ENCODE peak calls at places on chromosome 1, in eight cellular contexts. H, R, N, Z, S, Y, M and F are unnamed samples. For H3K4me1, the result is how much of the 10 kb centered on the place peaks cover.

GRCh38 chr1:207202480-207202879 is 98.4 kb downstream of the C4BPA start:
- DNase-seq in R (no peak), N (no peak), S (no peak), M (no peak), Z (no peak), Y (no peak), H (no peak), F (no peak)

GRCh38 chr1:91556556-91556955 is 55.9 kb downstream of the CDC7 start:
- DNase-seq in Y (no peak), N (no peak), M (no peak), S (no peak), Z (no peak), R (no peak), H (no peak), F (no peak)

GRCh38 chr1:32286763-32287162 is 5.1 kb upstream of the HDAC1 start:
- DNase-seq in Z (no peak), M (no peak), H (no peak), Y (no peak), R (no peak), S (no peak), N (no peak), F (no peak)

GRCh38 chr1:61092643-61093042 is 10.3 kb downstream of the NFIA start:
- DNase-seq in N (no peak), Z (no peak), M (no peak), H (no peak), Y (no peak), S (no peak), R (no peak), F (no peak)

GRCh38 chr1:984476-984814 is 2.6 kb upstream of the PERM1 start:
- DNase-seq in S (no peak), N (no peak), Y (no peak), R (no peak), M (no peak), H (no peak), Z (no peak), F (no peak)

GRCh38 chr1:8257621-8258020 is 60.3 kb upstream of the SLC45A1 start:
- DNase-seq in Y (no peak), R (peak), Z (no peak), S (no peak), H (no peak), N (no peak), M (no peak), F (no peak)

GRCh38 chr1:69993787-69994186 is 211.6 kb downstream of the LRRC40 start:
- DNase-seq in R (no peak), N (no peak), Z (no peak), S (no peak), Y (no peak), H (no peak), M (no peak), F (no peak)

GRCh38 chr1:200367841-200368534 is 41.8 kb downstream of the ZNF281 start:
- DNase-seq in S (no peak), H (no peak), N (no peak), R (no peak), M (no peak), Y (no peak), Z (peak), F (no peak)

GRCh38 chr1:173870252-173871075 is 2.3 kb downstream of the ZBTB37 start:
- DNase-seq in M (no peak), S (no peak), R (no peak), N (no peak), Y (peak), H (no peak), Z (no peak), F (peak)

GRCh38 chr1:167819849-167820683 is 93.9 kb downstream of the ADCY10 start:
- DNase-seq in R (peak), H (peak), Y (no peak), Z (peak), M (peak), N (peak), S (peak), F (no peak)

GRCh38 chr1:170545476-170545875 is 13.5 kb downstream of the GORAB start:
- DNase-seq in H (no peak), N (no peak), S (no peak), M (no peak), Y (no peak), R (peak), Z (peak), F (no peak)

GRCh38 chr1:178418284-178418955 is 78.3 kb downstream of the CLEC20A start:
- DNase-seq in Y (no peak), H (no peak), N (no peak), Z (no peak), M (no peak), S (no peak), R (no peak), F (no peak)

GRCh38 chr1:15426492-15427279 is 11.6 kb upstream of the CTRC start:
- DNase-seq in M (peak), N (no peak), S (no peak), Y (no peak), H (peak), Z (peak), R (peak), F (no peak)

GRCh38 chr1:199149591-199149990 is 510.8 kb downstream of the PTPRC start:
- DNase-seq in N (no peak), R (no peak), Y (no peak), S (no peak), Z (no peak), H (no peak), M (no peak), F (no peak)

GRCh38 chr1:211336161-211336560 is 9.5 kb downstream of the TRAF5 start:
- DNase-seq in H (no peak), N (no peak), S (no peak), M (no peak), Z (no peak), R (no peak), Y (no peak), F (no peak)

GRCh38 chr1:211336775-211337174 is 10.1 kb downstream of the TRAF5 start:
- DNase-seq in N (no peak), H (no peak), Y (no peak), S (no peak), M (no peak), Z (no peak), R (no peak), F (no peak)

GRCh38 chr1:211333906-211334305 is 7.3 kb downstream of the TRAF5 start:
- DNase-seq in N (no peak), Z (no peak), S (no peak), R (no peak), H (no peak), Y (no peak), M (no peak), F (no peak)

GRCh38 chr1:211335507-211336157 is 9.0 kb downstream of the TRAF5 start:
- DNase-seq in H (no peak), Y (peak), Z (no peak), M (no peak), S (no peak), N (no peak), R (no peak), F (no peak)

DNA sequence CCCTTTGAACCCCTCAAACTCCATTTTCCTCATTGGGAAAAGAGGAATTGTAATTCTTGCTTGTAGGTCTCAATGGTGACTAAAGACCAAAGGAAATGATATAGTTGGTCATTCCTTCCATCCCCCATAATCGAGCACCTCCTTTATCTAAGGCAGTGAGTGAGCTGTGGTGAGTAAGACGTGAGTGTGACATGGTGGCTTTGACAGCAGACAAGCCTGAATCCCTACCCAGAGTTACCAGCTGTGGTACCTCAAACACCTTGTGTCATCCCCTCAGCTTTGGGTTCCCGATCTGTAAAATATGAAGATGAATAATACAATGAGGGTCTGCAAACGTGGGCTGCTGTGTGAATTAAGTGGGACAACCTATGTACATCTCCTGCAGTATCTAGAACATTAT is 8.4 kb downstream of the TRAF5 start:
- DNase-seq in M (no peak), H (no peak), N (no peak), S (no peak), Y (no peak), R (peak), Z (no peak), F (no peak)
- H3K4me1 ChIP-seq in M (under half), H (under half), N (under half), S (under half), Y (half or more), R (under half), Z (under half), F (half or more)

GRCh38 chr1:230274254-230274653 is 151.9 kb downstream of the PGBD5 start:
- DNase-seq in M (no peak), R (no peak), N (no peak), H (no peak), Z (no peak), Y (no peak), S (no peak), F (no peak)
- H3K4me1 ChIP-seq in M (under half), R (under half), N (under half), H (under half), Z (under half), Y (under half), S (under half), F (under half)

DNA sequence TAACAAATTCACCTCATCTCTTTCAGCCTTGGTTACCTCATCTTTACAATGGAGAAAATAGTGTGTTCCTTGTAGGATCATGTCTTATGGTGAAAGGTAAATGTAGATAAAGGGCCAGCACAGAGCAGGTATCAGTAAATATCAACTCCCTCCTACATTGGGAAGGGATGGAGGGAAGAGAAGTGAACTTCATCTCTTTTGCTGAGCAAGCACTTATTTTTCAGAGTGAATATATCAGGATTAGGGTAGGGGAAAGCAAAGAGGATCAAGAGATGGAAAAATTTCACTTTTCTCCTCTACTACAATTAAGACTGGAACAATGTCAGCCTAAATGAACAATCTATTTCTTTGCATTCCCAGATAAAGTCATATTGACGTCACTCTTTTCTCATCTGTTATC is 193.7 kb upstream of the JUN start:
- DNase-seq in H (no peak), N (no peak), M (no peak), Y (no peak), Z (no peak), S (no peak), R (no peak), F (no peak)
- H3K4me1 ChIP-seq in H (under half), N (under half), M (under half), Y (under half), Z (under half), S (under half), R (under half), F (under half)

GRCh38 chr1:217889401-217889800 is 258.3 kb downstream of the SPATA17 start:
- DNase-seq in Z (no peak), H (no peak), S (no peak), R (peak), M (no peak), N (no peak), Y (no peak), F (no peak)
- H3K4me1 ChIP-seq in Z (under half), H (under half), S (under half), R (under half), M (under half), N (under half), Y (under half), F (under half)

DNA sequence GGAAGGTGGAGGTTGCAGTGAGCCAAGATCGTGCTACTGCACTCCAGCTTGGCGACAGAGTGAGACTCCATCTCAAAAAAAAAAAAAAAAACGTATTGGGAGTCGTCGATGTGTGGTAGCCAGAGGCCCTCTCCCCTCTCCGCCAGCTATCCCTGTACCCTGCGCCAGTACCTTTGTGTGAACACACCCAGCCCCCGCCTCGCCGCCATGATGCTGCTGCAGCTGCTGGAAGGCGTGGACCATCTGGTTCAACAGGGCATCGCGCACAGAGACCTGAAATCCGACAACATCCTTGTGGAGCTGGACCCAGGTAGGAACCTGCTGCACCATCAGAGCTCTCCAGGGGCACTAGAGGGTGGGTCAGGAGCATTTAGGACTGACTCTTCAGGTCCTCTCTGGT is 12.2 kb downstream of the PINK1 start:
- DNase-seq in N (no peak), Z (no peak), R (no peak), S (no peak), H (no peak), M (no peak), Y (no peak), F (no peak)
- H3K4me1 ChIP-seq in N (under half), Z (under half), R (under half), S (under half), H (under half), M (under half), Y (under half), F (under half)

GRCh38 chr1:116948642-116949041 is 38.9 kb downstream of the PTGFRN start:
- DNase-seq in Y (no peak), M (no peak), N (no peak), R (no peak), S (no peak), H (no peak), Z (no peak), F (no peak)

GRCh38 chr1:116947090-116947489 is 37.4 kb downstream of the PTGFRN start:
- DNase-seq in R (no peak), S (no peak), H (no peak), M (no peak), Y (no peak), Z (no peak), N (no peak), F (no peak)

GRCh38 chr1:116951175-116951935 is 41.6 kb downstream of the PTGFRN start:
- DNase-seq in H (peak), Y (no peak), R (peak), S (peak), N (no peak), M (peak), Z (peak), F (no peak)

GRCh38 chr1:116949213-116949985 is 39.7 kb downstream of the PTGFRN start:
- DNase-seq in Z (no peak), R (no peak), N (no peak), S (no peak), Y (no peak), M (peak), H (no peak), F (no peak)

GRCh38 chr1:116950497-116951174 is 40.9 kb downstream of the PTGFRN start:
- DNase-seq in N (no peak), H (peak), Z (peak), M (no peak), Y (no peak), S (no peak), R (no peak), F (no peak)
- H3K4me1 ChIP-seq in N (under half), H (under half), Z (under half), M (under half), Y (under half), S (under half), R (under half), F (under half)

GRCh38 chr1:155984341-155984740 is 6.0 kb upstream of the ARHGEF2 start:
- DNase-seq in Y (no peak), N (no peak), S (no peak), Z (no peak), R (no peak), M (no peak), H (no peak), F (no peak)

GRCh38 chr1:155979525-155980343 is 1.4 kb upstream of the ARHGEF2 start:
- DNase-seq in R (no peak), Y (no peak), Z (no peak), N (no peak), H (no peak), S (no peak), M (no peak), F (no peak)

GRCh38 chr1:155982106-155982505 is 3.8 kb upstream of the ARHGEF2 start:
- DNase-seq in R (no peak), H (no peak), M (no peak), Z (no peak), S (no peak), N (no peak), Y (no peak), F (no peak)

GRCh38 chr1:155981266-155982088 is 3.1 kb upstream of the ARHGEF2 start:
- DNase-seq in S (no peak), R (no peak), H (no peak), Z (peak), N (no peak), M (no peak), Y (peak), F (no peak)

DNA sequence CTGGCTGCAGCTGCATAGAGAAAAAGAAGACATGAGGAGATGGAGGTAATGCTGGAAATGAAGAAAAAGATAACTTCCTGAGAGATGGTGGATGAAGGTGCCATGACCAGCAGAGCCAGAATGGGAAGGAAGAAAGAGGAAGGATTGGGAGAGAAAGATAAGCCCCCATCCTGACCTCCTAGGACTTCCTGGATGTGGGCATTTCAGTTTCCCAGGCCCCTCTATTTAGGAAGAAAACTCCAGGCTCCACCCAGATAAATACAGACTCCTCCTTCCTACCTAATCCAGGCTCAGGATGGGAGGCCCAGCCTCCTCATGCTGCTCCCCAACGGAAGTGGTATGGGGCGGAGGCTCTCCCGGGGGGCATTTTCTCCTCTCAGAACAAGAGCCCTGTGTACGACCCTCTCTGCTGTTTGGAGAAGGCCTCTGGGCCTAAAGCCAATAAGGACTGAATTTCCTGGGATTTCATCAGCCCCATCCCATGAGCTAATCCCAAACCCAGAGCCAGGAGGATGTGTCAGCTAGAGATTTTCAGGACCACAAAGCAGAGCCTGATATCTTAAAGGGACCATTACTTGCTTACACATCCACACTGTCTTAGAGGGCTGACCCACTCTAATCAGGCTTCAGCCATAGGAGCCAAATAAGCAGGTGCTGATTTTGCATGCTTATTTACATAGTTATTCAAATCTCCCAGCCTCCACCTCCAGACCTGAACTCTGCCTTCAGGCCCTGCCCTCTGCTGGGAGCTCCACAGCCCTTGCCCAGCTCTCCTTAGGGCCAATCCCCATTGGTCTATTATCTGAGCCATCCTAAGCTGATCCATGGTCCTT is 5.1 kb upstream of the ARHGEF2 start:
- DNase-seq in Y (no peak), R (peak), N (no peak), M (peak), S (no peak), H (peak), Z (peak), F (no peak)
- H3K4me1 ChIP-seq in Y (under half), R (under half), N (half or more), M (under half), S (under half), H (half or more), Z (half or more), F (half or more)